ENCODE peak calls at places on chromosome 14, in four cellular contexts. J, I, D and L are unnamed samples.

GRCh38 chr14:20934148-20934762 is 21.0 kb upstream of the RNASE2 start:
- DNase-seq in J (no peak), I (no peak), D (peak; percentile 72), L (peak; percentile 77)

GRCh38 chr14:27389402-27389801 is 791.6 kb upstream of the NOVA1 start:
- DNase-seq in J (no peak), I (no peak), D (no peak), L (no peak)

GRCh38 chr14:74804219-74804825 is 41.2 kb downstream of the YLPM1 start:
- DNase-seq in J (peak; percentile 26), I (no peak), D (no peak), L (no peak)

GRCh38 chr14:22898302-22898894 is 15.4 kb downstream of the REM2 start:
- DNase-seq in J (no peak), I (no peak), D (no peak), L (no peak)

GRCh38 chr14:98692832-98693231 is 579.2 kb downstream of the BCL11B start:
- DNase-seq in J (no peak), I (no peak), D (no peak), L (no peak)

GRCh38 chr14:36302823-36303222 is 17.6 kb downstream of the MBIP start:
- DNase-seq in J (no peak), I (no peak), D (no peak), L (no peak)

GRCh38 chr14:75279739-75280447 is 1.3 kb downstream of the FOS start:
- DNase-seq in J (no peak), I (no peak), D (no peak), L (no peak)

GRCh38 chr14:77051101-77051500 is 22.6 kb upstream of the IRF2BPL start:
- DNase-seq in J (no peak), I (no peak), D (no peak), L (no peak)

GRCh38 chr14:105855246-105855892 is 329.0 kb downstream of the TMEM121 start:
- DNase-seq in J (no peak), I (no peak), D (no peak), L (no peak)

GRCh38 chr14:32841698-32842097 is 97.0 kb upstream of the NPAS3 start:
- DNase-seq in J (no peak), I (no peak), D (no peak), L (no peak)

GRCh38 chr14:47539065-47539464 is 136.3 kb downstream of the MDGA2 start:
- DNase-seq in J (peak; percentile 10), I (no peak), D (no peak), L (peak; percentile 15)

GRCh38 chr14:24673534-24674203 is 39.7 kb upstream of the GZMB start:
- DNase-seq in J (no peak), I (peak; percentile 71), D (no peak), L (no peak)

GRCh38 chr14:97539389-97539786 is 742.2 kb downstream of the VRK1 start:
- DNase-seq in J (no peak), I (no peak), D (no peak), L (no peak)

GRCh38 chr14:42095155-42095554 is 488.5 kb downstream of the LRFN5 start:
- DNase-seq in J (no peak), I (no peak), D (no peak), L (no peak)

GRCh38 chr14:92473261-92473946 is 40.2 kb upstream of the RIN3 start:
- DNase-seq in J (peak; percentile 72), I (no peak), D (no peak), L (no peak)

GRCh38 chr14:106694638-106695393 is 1168.4 kb downstream of the TMEM121 start:
- DNase-seq in J (no peak), I (no peak), D (no peak), L (no peak)

GRCh38 chr14:100406505-100407131 is 83.5 kb downstream of the SLC25A47 start:
- DNase-seq in J (peak; percentile 66), I (no peak), D (peak; percentile 45), L (no peak)

GRCh38 chr14:99098199-99098598 is 173.8 kb downstream of the BCL11B start:
- DNase-seq in J (no peak), I (no peak), D (no peak), L (no peak)

GRCh38 chr14:63465347-63465746 is 77.8 kb downstream of the PPP2R5E start:
- DNase-seq in J (no peak), I (no peak), D (no peak), L (no peak)

GRCh38 chr14:95885866-95886265 is 9.2 kb downstream of the TUNAR start:
- DNase-seq in J (no peak), I (no peak), D (no peak), L (no peak)

GRCh38 chr14:105074601-105075053 is 9.4 kb upstream of the GPR132 start:
- DNase-seq in J (no peak), I (no peak), D (no peak), L (no peak)

GRCh38 chr14:91267965-91268437 is 23.5 kb upstream of the GPR68 start:
- DNase-seq in J (no peak), I (no peak), D (peak; percentile 51), L (no peak)

GRCh38 chr14:61296707-61297502 is 15.8 kb upstream of the TMEM30B start:
- DNase-seq in J (peak; percentile 20), I (peak; percentile 23), D (no peak), L (peak; percentile 31)

GRCh38 chr14:75123991-75124390 is 2.9 kb downstream of the NEK9 start:
- DNase-seq in J (no peak), I (no peak), D (peak; percentile 32), L (no peak)

GRCh38 chr14:83164016-83164415 is 1630.4 kb upstream of the SEL1L start:
- DNase-seq in J (no peak), I (no peak), D (no peak), L (no peak)

GRCh38 chr14:77158175-77158908 is 16.8 kb upstream of the ZDHHC22 start:
- DNase-seq in J (no peak), I (no peak), D (peak; percentile 38), L (no peak)

GRCh38 chr14:37057776-37058175 is 114.6 kb downstream of the SLC25A21 start:
- DNase-seq in J (no peak), I (no peak), D (no peak), L (no peak)

GRCh38 chr14:95733212-95733611 is 19.3 kb upstream of the TCL1A start:
- DNase-seq in J (no peak), I (no peak), D (no peak), L (no peak)

GRCh38 chr14:22438742-22439141 is 150.3 kb downstream of the DAD1 start:
- DNase-seq in J (no peak), I (no peak), D (no peak), L (no peak)

GRCh38 chr14:54189358-54190354 is 207.2 kb upstream of the CDKN3 start:
- DNase-seq in J (no peak), I (no peak), D (no peak), L (no peak)

GRCh38 chr14:36503771-36504741 is 16.0 kb downstream of the NKX2-1 start:
- DNase-seq in J (no peak), I (no peak), D (no peak), L (no peak)

GRCh38 chr14:100292301-100292775 is 13.9 kb downstream of the SLC25A29 start:
- DNase-seq in J (no peak), I (no peak), D (no peak), L (no peak)

GRCh38 chr14:52052289-52052943 is 16.4 kb downstream of the NID2 start:
- DNase-seq in J (no peak), I (no peak), D (no peak), L (no peak)
- TF ChIP-seq TARDBP in J (no peak), I (no peak), D (no peak), L (no peak)

GRCh38 chr14:101480022-101480746 is 81.1 kb upstream of the DIO3 start:
- DNase-seq in J (no peak), I (no peak), D (no peak), L (no peak)

GRCh38 chr14:101482066-101482465 is 79.2 kb upstream of the DIO3 start:
- DNase-seq in J (no peak), I (no peak), D (no peak), L (no peak)

GRCh38 chr14:101478796-101479410 is 82.4 kb upstream of the DIO3 start:
- DNase-seq in J (no peak), I (no peak), D (no peak), L (no peak)

GRCh38 chr14:101481557-101481956 is 79.7 kb upstream of the DIO3 start:
- DNase-seq in J (no peak), I (no peak), D (no peak), L (no peak)

GRCh38 chr14:101480747-101481530 is 80.4 kb upstream of the DIO3 start:
- DNase-seq in J (peak; percentile 10), I (no peak), D (no peak), L (no peak)
- TF ChIP-seq TARDBP in J (no peak), I (no peak), D (no peak), L (no peak)

DNA sequence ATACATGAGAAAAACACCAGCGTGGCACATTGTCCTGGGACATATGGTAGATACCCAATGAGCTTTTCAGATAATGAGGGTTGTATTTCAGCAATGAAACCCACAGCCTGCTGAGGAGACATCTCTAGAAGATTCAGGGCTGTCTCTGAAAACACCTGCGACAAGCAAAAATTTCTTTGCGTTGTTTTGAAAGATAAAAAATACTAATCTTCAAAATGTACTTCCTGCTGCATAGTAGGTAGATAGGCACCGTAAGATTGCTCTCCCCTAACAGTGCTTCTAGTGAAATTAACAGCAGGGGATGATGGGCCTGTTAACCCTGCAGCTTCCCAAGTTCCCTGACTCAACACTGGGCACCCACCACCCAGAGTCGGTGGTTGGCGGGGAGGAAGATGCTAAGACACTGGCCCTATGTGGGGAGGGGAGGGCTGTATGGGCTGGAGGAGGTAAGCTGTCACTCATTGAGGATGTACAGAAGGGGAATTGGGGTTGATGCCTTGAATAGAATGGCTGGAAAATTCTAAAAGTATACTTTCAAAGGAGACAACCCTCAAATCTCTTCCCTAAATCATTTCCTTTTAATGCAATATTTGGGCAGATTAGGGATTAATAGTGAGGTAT is 20.0 kb downstream of the ZFP36L1 start:
- DNase-seq in J (no peak), I (no peak), D (no peak), L (no peak)
- TF ChIP-seq TARDBP in J (no peak), I (no peak), D (no peak), L (no peak)

GRCh38 chr14:71720978-71721624 is 211.1 kb upstream of the RGS6 start:
- DNase-seq in J (peak; percentile 53), I (peak; percentile 11), D (peak; percentile 29), L (peak; percentile 59)
- TF ChIP-seq TARDBP in J (no peak), I (no peak), D (no peak), L (no peak)

GRCh38 chr14:70697681-70698080 is 56.0 kb downstream of the TTC9 start:
- DNase-seq in J (no peak), I (no peak), D (no peak), L (no peak)

GRCh38 chr14:70692210-70692609 is 50.5 kb downstream of the TTC9 start:
- DNase-seq in J (no peak), I (no peak), D (no peak), L (no peak)
- TF ChIP-seq TARDBP in J (no peak), I (no peak), D (no peak), L (no peak)

GRCh38 chr14:102318781-102319276 is 717 bp upstream of the ZNF839 start:
- DNase-seq in J (no peak), I (no peak), D (no peak), L (no peak)

GRCh38 chr14:102316746-102317563 is 2.6 kb upstream of the ZNF839 start:
- DNase-seq in J (peak; percentile 83), I (peak; percentile 61), D (peak; percentile 85), L (peak; percentile 90)

GRCh38 chr14:102317564-102318248 is 1.8 kb upstream of the ZNF839 start:
- DNase-seq in J (peak; percentile 71), I (no peak), D (no peak), L (no peak)

GRCh38 chr14:102314242-102315011 is 5.1 kb upstream of the ZNF839 start:
- DNase-seq in J (peak; percentile 53), I (no peak), D (peak; percentile 73), L (peak; percentile 76)

GRCh38 chr14:102316048-102316745 is 3.3 kb upstream of the ZNF839 start:
- DNase-seq in J (peak; percentile 44), I (no peak), D (no peak), L (no peak)
- TF ChIP-seq TARDBP in J (no peak), I (no peak), D (no peak), L (no peak)